ENCODE peak calls at places on chromosomes 16 and 17, in seven cellular contexts. B is esophagus squamous epithelium, F is breast epithelium, H is GM12891, I is uterus, C is HCT116, U is vagina. T is an unnamed sample.

GRCh38 chr16:3121843-3122467 is 9.6 kb downstream of the ZNF205 start:
- DNase-seq in B (no peak), F (no peak), H (no peak), I (no peak), C (no peak), U (no peak), T (no peak)

GRCh38 chr17:52158450-52159042 is at the start of gene CA10:
- DNase-seq in B (no peak), F (no peak), H (no peak), I (no peak), C (no peak), U (no peak), T (no peak)

GRCh38 chr17:6996256-6997111 is 635 bp downstream of the ALOX12 start:
- DNase-seq in B (no peak), F (no peak), H (no peak), I (no peak), C (no peak), U (no peak), T (no peak)

GRCh38 chr17:41101586-41102259 is at the start of gene KRTAP4-16:
- DNase-seq in B (no peak), F (no peak), H (no peak), I (no peak), C (no peak), U (no peak), T (no peak)

GRCh38 chr16:56606688-56607618 is 1.4 kb upstream of the MT2A start:
- DNase-seq in B (peak; percentile 49), F (peak; percentile 96), H (no peak), I (peak; percentile 80), C (peak; percentile 75), U (no peak), T (peak; percentile 67)

GRCh38 chr16:79004281-79004680 is 596.3 kb downstream of the MAF start:
- DNase-seq in B (no peak), F (peak; percentile 93), H (no peak), I (no peak), C (no peak), U (no peak), T (no peak)

GRCh38 chr16:54027126-54027922 is 259.3 kb downstream of the IRX3 start:
- DNase-seq in B (no peak), F (no peak), H (no peak), I (no peak), C (no peak), U (no peak), T (no peak)

GRCh38 chr17:70017112-70017511 is 57.9 kb upstream of the KCNJ16 start:
- DNase-seq in B (no peak), F (no peak), H (no peak), I (no peak), C (no peak), U (no peak), T (no peak)

GRCh38 chr17:32103476-32104113 is 38.7 kb upstream of the RHOT1 start:
- DNase-seq in B (no peak), F (no peak), H (no peak), I (no peak), C (no peak), U (peak; percentile 22), T (no peak)

GRCh38 chr16:81004646-81005353 is 1.9 kb downstream of the CMC2 start:
- DNase-seq in B (no peak), F (no peak), H (no peak), I (no peak), C (peak; percentile 63), U (no peak), T (no peak)

GRCh38 chr16:54156349-54156748 is 130.2 kb downstream of the IRX3 start:
- DNase-seq in B (no peak), F (no peak), H (no peak), I (no peak), C (no peak), U (no peak), T (no peak)

GRCh38 chr16:49857423-49858181 is 1.7 kb upstream of the ZNF423 start:
- DNase-seq in B (no peak), F (no peak), H (peak; percentile 79), I (peak; percentile 59), C (peak; percentile 60), U (no peak), T (peak; percentile 76)

GRCh38 chr17:57463103-57463885 is 207.0 kb downstream of the MSI2 start:
- DNase-seq in B (no peak), F (no peak), H (peak; percentile 86), I (no peak), C (no peak), U (no peak), T (peak; percentile 18)

GRCh38 chr17:8905256-8905778 is 37.8 kb upstream of the PIK3R6 start:
- DNase-seq in B (no peak), F (no peak), H (no peak), I (no peak), C (no peak), U (peak; percentile 79), T (no peak)

DNA sequence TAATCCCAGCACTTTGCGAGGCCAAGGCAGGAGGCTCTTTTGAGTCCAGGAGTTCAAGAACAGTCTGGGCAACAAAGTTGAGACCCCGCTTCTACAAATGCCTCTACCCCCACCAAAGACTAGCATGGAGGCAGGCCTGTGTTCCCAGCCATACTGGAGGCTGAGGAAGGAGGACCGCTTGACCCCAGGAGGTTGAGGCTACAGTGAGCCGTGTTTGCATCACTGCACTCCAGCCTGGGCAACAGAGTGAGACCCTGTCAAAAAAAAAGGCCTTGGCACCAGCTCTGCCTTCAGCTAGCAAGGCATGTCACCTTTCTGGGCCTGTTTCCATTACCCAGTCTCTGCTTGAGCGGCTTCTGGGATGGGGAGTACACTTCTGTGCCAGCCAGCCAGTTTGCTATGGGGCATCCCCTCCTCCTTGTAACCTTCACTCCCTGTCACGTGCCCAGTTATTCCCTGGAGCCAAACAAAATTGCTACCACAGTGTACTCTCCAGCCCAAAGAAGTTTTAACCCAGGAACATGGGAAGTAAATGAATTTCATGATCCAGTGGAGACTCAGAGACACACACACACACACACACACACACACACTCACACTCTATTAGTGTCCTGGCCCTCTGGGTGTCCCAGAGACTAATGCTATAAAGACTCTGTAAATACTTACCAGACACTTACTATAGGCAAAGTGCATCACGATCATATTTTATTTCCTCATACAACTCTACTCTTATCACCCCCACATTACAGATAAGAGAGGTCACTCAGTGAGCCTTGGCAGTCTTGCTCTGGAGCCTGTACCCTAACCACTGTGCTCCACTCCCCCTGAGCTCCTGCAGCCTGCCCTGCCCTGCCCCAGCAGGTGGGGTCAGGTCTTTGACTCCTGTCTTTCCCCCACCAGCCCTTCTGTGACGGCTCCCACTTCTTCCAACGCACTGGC is 2.5 kb downstream of the CISD3 start:
- DNase-seq in B (no peak), F (no peak), H (no peak), I (no peak), C (no peak), U (no peak), T (peak; percentile 51)
- TF ChIP-seq POLR2A in B (no peak), F (no peak), H (no peak), I (no peak), C (no peak), U (no peak), T (peak; percentile 40)

DNA sequence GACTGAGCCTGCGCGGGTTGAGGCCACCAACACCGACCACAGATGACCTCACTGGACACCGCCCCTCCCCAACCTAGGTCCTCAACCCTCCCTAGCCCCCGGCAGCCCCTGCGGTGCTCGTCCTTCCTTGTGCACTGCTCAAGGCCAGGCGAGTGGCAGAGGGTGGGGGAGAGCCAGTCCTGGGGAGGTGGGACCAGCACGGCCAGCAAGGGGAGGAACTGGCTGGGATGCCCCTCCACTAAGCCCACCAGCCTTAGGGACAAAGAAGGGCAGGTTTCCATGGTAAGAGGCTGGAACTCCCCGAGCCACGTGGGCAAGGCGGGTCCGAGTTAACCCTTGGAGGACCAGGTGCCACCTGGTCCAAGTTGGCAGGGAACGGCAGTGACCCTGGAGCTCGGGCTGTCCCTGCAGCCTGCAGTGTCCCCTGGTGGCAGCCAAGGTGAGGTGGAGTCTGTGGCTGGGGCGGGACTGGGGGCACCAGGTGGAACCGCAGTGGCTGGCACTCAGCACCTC is 9.2 kb downstream of the FSCN2 start:
- DNase-seq in B (no peak), F (no peak), H (no peak), I (no peak), C (peak; percentile 49), U (no peak), T (peak; percentile 67)
- TF ChIP-seq POLR2A in B (no peak), F (no peak), H (no peak), I (no peak), C (no peak), U (no peak), T (no peak)

DNA sequence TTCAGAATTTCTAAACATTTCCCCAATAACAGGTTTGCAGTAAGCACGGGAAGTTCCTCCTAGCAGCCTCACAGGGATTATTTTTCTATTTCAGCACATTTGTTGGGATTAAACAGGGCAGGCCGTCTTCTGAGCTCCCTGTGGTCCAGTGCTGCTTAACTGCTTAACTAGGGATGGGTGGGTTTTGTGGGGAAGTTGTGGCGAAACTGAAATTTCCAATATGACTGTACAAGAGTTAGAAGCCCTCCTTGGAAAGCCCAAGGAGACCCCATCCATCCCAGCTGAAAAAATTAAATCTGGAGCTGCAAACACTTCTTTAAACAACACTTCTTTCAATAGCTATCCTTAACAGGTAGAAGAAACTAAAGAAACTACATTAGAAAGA is 22.2 kb downstream of the FAM117A start:
- DNase-seq in B (no peak), F (no peak), H (no peak), I (no peak), C (no peak), U (no peak), T (no peak)
- TF ChIP-seq POLR2A in B (no peak), F (no peak), H (no peak), I (no peak), C (no peak), U (no peak), T (no peak)

GRCh38 chr16:519425-519824 is 8.1 kb upstream of the CAPN15 start:
- DNase-seq in B (no peak), F (no peak), H (no peak), I (no peak), C (no peak), U (no peak), T (no peak)

GRCh38 chr16:520847-521246 is 6.7 kb upstream of the CAPN15 start:
- DNase-seq in B (no peak), F (no peak), H (no peak), I (no peak), C (no peak), U (no peak), T (no peak)

GRCh38 chr16:518858-519257 is 8.7 kb upstream of the CAPN15 start:
- DNase-seq in B (no peak), F (no peak), H (no peak), I (no peak), C (no peak), U (no peak), T (no peak)

GRCh38 chr16:521381-522210 is 5.9 kb upstream of the CAPN15 start:
- DNase-seq in B (no peak), F (no peak), H (no peak), I (no peak), C (no peak), U (no peak), T (peak; percentile 84)

DNA sequence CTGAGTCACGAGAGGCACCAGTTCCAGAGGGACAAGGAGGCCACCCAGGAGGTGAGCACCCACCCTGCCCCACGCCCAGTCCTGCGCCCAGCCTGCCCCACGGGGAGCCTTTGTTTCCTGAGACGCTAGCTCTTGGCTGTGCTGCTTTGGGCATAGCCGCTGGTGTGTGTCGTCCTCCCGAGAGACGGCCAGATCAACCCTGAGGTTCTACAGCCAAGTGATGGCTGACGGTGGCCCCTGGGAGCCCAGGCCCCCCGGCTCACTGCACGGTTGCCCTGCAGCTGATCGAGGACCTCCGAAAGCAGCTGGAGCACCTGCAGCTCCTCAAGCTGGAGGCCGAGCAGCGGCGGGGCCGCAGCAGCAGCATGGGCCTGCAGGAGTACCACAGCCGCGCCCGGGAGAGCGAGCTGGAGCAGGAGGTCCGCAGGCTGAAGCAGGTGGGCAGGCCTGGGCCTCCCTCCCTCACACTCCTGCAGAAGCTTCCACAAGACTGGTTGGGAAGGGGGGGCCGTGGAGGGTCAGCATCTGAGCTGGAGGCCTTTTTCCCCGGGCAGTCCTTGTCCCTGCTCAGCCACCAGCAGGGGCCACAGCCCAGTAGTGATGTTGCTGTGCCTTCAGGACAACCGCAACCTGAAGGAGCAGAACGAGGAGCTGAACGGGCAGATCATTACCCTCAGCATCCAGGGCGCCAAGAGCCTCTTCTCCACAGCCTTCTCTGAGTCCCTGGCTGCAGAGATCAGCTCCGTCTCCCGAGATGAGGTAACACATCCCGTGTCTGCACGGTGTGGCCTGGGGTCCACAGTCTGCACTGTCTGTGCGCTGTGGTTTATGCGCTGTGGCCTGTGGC is 7.4 kb upstream of the CAPN15 start:
- DNase-seq in B (no peak), F (no peak), H (no peak), I (no peak), C (no peak), U (no peak), T (no peak)
- TF ChIP-seq POLR2A in B (no peak), F (no peak), H (no peak), I (no peak), C (no peak), U (no peak), T (no peak)